ENCODE peak calls at places on chromosomes 16 and 17, in four cellular contexts. J is NCI-H69, B is caudate nucleus, F is pons. Z is an unnamed sample.

GRCh38 chr16:11163761-11164261 is 92.2 kb downstream of the SOCS1 start:
- DNase-seq in F (no peak), B (no peak), J (no peak), Z (no peak)

GRCh38 chr17:82245144-82246039 is 16.6 kb downstream of the SLC16A3 start:
- DNase-seq in J (no peak), B (no peak), F (no peak), Z (no peak)

GRCh38 chr17:347309-347708 is 5.3 kb downstream of the RPH3AL start:
- DNase-seq in B (no peak), F (no peak), J (no peak), Z (no peak)

GRCh38 chr17:79919164-79919585 is 79.9 kb upstream of the CBX4 start:
- DNase-seq in J (peak; percentile 44), F (peak; percentile 94), B (peak; percentile 87), Z (peak; percentile 73)

GRCh38 chr16:70579648-70580630 is 56.3 kb downstream of the SF3B3 start:
- DNase-seq in J (no peak), B (no peak), F (no peak), Z (no peak)

GRCh38 chr16:57998484-57998883 is 2.0 kb downstream of the ZNF319 start:
- DNase-seq in J (no peak), F (no peak), B (no peak), Z (no peak)

GRCh38 chr16:67326115-67326471 is 448 bp downstream of the KCTD19 start:
- DNase-seq in F (no peak), J (no peak), B (no peak), Z (no peak)

GRCh38 chr17:19958023-19958422 is 19.6 kb downstream of the AKAP10 start:
- DNase-seq in F (no peak), J (no peak), B (no peak), Z (peak; percentile 94)

GRCh38 chr17:32697728-32698625 is 178.9 kb downstream of the MYO1D start:
- DNase-seq in B (no peak), F (no peak), J (no peak), Z (no peak)

GRCh38 chr17:33200587-33200986 is 92.5 kb downstream of the ASIC2 start:
- DNase-seq in B (no peak), J (no peak), F (no peak), Z (no peak)

GRCh38 chr17:32341141-32341856 is 674 bp downstream of the C17orf75 start:
- DNase-seq in F (peak; percentile 31), B (peak; percentile 42), J (peak; percentile 59), Z (no peak)

GRCh38 chr16:83363521-83363920 is 444.3 kb upstream of the HSBP1 start:
- DNase-seq in F (no peak), B (no peak), J (no peak), Z (peak; percentile 74)

GRCh38 chr16:26598061-26598460 is 468.7 kb upstream of the C16orf82 start:
- DNase-seq in J (no peak), B (no peak), F (no peak), Z (no peak)

GRCh38 chr17:80455328-80455710 is 21.1 kb downstream of the NPTX1 start:
- DNase-seq in J (peak; percentile 79), B (no peak), F (no peak), Z (peak; percentile 61)

GRCh38 chr16:24771779-24772157 is 42.3 kb downstream of the TNRC6A start:
- DNase-seq in F (no peak), B (no peak), J (no peak), Z (no peak)

GRCh38 chr16:5361322-5361721 is 263.7 kb upstream of the EEF2KMT start:
- DNase-seq in F (no peak), B (no peak), J (no peak), Z (no peak)

GRCh38 chr17:42613699-42614295 is 4.3 kb downstream of the TUBG1 start:
- DNase-seq in F (no peak), J (no peak), B (no peak), Z (no peak)

GRCh38 chr17:20156196-20157077 is 147.3 kb downstream of the SPECC1 start:
- DNase-seq in J (peak; percentile 67), F (peak; percentile 28), B (no peak), Z (peak; percentile 39)

GRCh38 chr17:3636908-3637373 is 381 bp downstream of the CTNS start:
- DNase-seq in J (no peak), F (no peak), B (no peak), Z (no peak)

GRCh38 chr16:84754353-84754856 is 54.6 kb downstream of the USP10 start:
- DNase-seq in J (peak; percentile 69), F (peak; percentile 92), B (peak; percentile 19), Z (peak; percentile 81)

GRCh38 chr16:67339453-67339852 is 12.8 kb downstream of the LRRC36 start:
- DNase-seq in J (peak; percentile 5), B (no peak), F (no peak), Z (peak; percentile 37)

GRCh38 chr16:85551319-85551978 is 61.7 kb upstream of the GSE1 start:
- DNase-seq in J (peak; percentile 59), B (no peak), F (no peak), Z (no peak)

GRCh38 chr17:59870482-59870881 is 22.3 kb downstream of the TUBD1 start:
- DNase-seq in B (no peak), J (no peak), F (no peak), Z (no peak)

Z was measured in RPMI7951.